ENCODE peak calls at places on chromosomes 4 and X, in ten cellular contexts. P, K, X, Z, F, I, T, B, O and A are unnamed samples.
A peak's percentile ranks its signal among the peaks of the same experiment; 100 is the strongest.

GRCh38 chr4:81965911-81966310 is 407.9 kb downstream of the HNRNPD start:
- DNase-seq in B (no peak), T (no peak), K (no peak), O (no peak), F (no peak), X (no peak), P (no peak), Z (no peak), I (no peak), A (no peak)

GRCh38 chr4:146398404-146398803 is 123.3 kb downstream of the SLC10A7 start:
- DNase-seq in P (no peak), K (no peak), F (no peak), Z (no peak), I (no peak), T (no peak), B (no peak), X (no peak), O (peak; percentile 54), A (no peak)

GRCh38 chr4:109424093-109424818 is 9.4 kb upstream of the SEC24B start:
- DNase-seq in F (no peak), T (no peak), K (no peak), O (peak; percentile 24), I (no peak), P (no peak), Z (no peak), X (no peak), B (no peak), A (no peak)

GRCh38 chr4:156884183-156884582 is 87.4 kb downstream of the PDGFC start:
- DNase-seq in X (no peak), P (no peak), T (no peak), O (no peak), B (no peak), Z (no peak), I (no peak), F (no peak), K (no peak), A (no peak)

GRCh38 chr4:2852481-2852881 is 8.8 kb downstream of the ADD1 start:
- DNase-seq in I (no peak), Z (no peak), X (no peak), P (no peak), O (no peak), K (peak; percentile 33), F (no peak), B (no peak), T (no peak), A (no peak)

GRCh38 chr4:152805818-152806217 is 26.1 kb downstream of the ARFIP1 start:
- DNase-seq in Z (no peak), P (no peak), K (peak; percentile 13), F (no peak), T (peak; percentile 27), O (no peak), B (no peak), I (no peak), X (no peak), A (no peak)

GRCh38 chrX:41862562-41863184 is 60.7 kb downstream of the CASK start:
- DNase-seq in T (no peak), B (no peak), F (no peak), I (no peak), P (no peak), O (no peak), X (no peak), K (no peak), Z (no peak), A (no peak)

GRCh38 chr4:88592600-88593448 is 544 bp downstream of the HERC3 start:
- DNase-seq in B (peak; percentile 61), I (peak; percentile 75), X (peak; percentile 78), F (peak; percentile 41), T (peak; percentile 83), Z (peak; percentile 21), K (peak; percentile 74), P (peak; percentile 81), O (peak; percentile 92), A (peak; percentile 75)

GRCh38 chr4:37604464-37604863 is 81.7 kb downstream of the RELL1 start:
- DNase-seq in B (no peak), O (peak; percentile 75), Z (no peak), T (peak; percentile 62), K (no peak), X (no peak), I (no peak), P (no peak), F (peak; percentile 36), A (no peak)